ENCODE peak calls at places on chromosome 20, in six cellular contexts. G, B, Z, X, P and C are unnamed samples.

GRCh38 chr20:17835240-17835940 is 133.2 kb downstream of the SNX5 start:
- DNase-seq in Z (peak), B (peak), G (no peak), P (peak), X (peak), C (peak)

GRCh38 chr20:30812739-30813411 is 444.6 kb upstream of the DEFB115 start:
- DNase-seq in X (no peak), Z (no peak), P (no peak), G (no peak), B (no peak), C (no peak)

GRCh38 chr20:15942130-15942529 is 631.1 kb downstream of the KIF16B start:
- DNase-seq in X (no peak), P (no peak), G (no peak), Z (no peak), B (no peak), C (no peak)

GRCh38 chr20:60934724-60935123 is 317.3 kb upstream of the CDH4 start:
- DNase-seq in Z (no peak), G (no peak), X (no peak), P (no peak), B (no peak), C (no peak)

GRCh38 chr20:58469500-58470129 is 45.6 kb downstream of the APCDD1L start:
- DNase-seq in P (no peak), G (no peak), Z (no peak), B (no peak), X (no peak), C (no peak)

GRCh38 chr20:43430265-43430664 is 27.4 kb upstream of the SRSF6 start:
- DNase-seq in Z (no peak), G (no peak), P (no peak), B (no peak), X (no peak), C (no peak)

GRCh38 chr20:15236812-15237211 is 899.4 kb upstream of the FLRT3 start:
- DNase-seq in Z (no peak), P (peak), G (no peak), B (no peak), X (peak), C (no peak)

GRCh38 chr20:8309638-8310037 is 177.6 kb downstream of the PLCB1 start:
- DNase-seq in P (no peak), Z (no peak), X (no peak), B (no peak), G (no peak), C (no peak)

GRCh38 chr20:45346291-45346718 is 1.9 kb downstream of the SDC4 start:
- DNase-seq in Z (no peak), P (no peak), G (no peak), X (no peak), B (peak), C (no peak)

GRCh38 chr20:7585126-7585679 is 355.1 kb downstream of the HAO1 start:
- DNase-seq in P (no peak), X (no peak), G (no peak), Z (no peak), B (no peak), C (no peak)

GRCh38 chr20:51456511-51457280 is 85.8 kb downstream of the NFATC2 start:
- DNase-seq in P (peak), G (peak), Z (peak), B (peak), X (peak), C (peak)

GRCh38 chr20:56542489-56543020 is 9.5 kb downstream of the FAM209B start:
- DNase-seq in P (no peak), B (no peak), X (no peak), G (no peak), Z (no peak), C (no peak)

GRCh38 chr20:57872816-57873409 is 163.1 kb upstream of the PMEPA1 start:
- DNase-seq in G (no peak), Z (no peak), P (no peak), X (no peak), B (no peak), C (no peak)

GRCh38 chr20:54189630-54190029 is 15.8 kb upstream of the CYP24A1 start:
- DNase-seq in Z (no peak), B (no peak), G (no peak), X (no peak), P (no peak), C (no peak)

DNA sequence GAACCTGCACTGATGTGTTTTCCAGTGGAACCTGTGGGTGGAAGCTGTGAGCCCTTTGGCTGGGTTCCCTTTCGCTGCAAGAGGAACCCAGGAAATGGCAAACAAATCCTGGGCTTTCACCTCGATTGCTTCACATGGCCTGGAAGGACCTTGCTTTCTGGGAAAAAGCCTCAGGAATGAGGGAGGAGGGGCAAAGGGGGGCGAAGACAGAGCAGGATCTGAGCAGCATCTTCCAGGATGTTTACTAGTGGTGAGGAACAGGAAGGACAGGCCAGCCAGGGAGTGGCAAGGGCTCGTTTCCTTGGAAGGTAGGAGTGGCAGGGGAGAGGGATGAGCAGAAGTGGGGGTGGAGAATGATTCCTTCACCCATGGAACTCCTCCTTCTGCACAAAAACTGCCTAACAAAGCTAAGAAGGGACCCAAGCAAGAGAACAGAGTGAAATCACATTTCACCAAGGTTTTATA is 5.9 kb downstream of the SLC2A10 start:
- DNase-seq in P (peak), B (no peak), Z (peak), X (peak), G (peak), C (no peak)
- TF ChIP-seq CTCF in P (peak), B (no peak), Z (peak), X (peak), G (peak), C (no peak)

GRCh38 chr20:2299301-2299700 is 3.5 kb downstream of the TGM3 start:
- DNase-seq in Z (no peak), B (peak), P (no peak), G (no peak), X (peak), C (no peak)
- H3K27ac ChIP-seq in Z (no peak), B (no peak), P (no peak), G (no peak), X (no peak), C (no peak)

GRCh38 chr20:38728237-38728761 is 4.0 kb downstream of the SLC32A1 start:
- DNase-seq in B (no peak), Z (no peak), G (no peak), X (no peak), P (no peak), C (no peak)
- TF ChIP-seq CTCF in B (no peak), Z (no peak), G (no peak), X (no peak), P (no peak), C (no peak)

GRCh38 chr20:35807877-35808276 is 36.1 kb downstream of the PHF20 start:
- DNase-seq in P (no peak), Z (no peak), B (no peak), G (no peak), X (no peak), C (no peak)
- H3K27ac ChIP-seq in P (no peak), Z (no peak), B (no peak), G (no peak), X (no peak), C (no peak)

DNA sequence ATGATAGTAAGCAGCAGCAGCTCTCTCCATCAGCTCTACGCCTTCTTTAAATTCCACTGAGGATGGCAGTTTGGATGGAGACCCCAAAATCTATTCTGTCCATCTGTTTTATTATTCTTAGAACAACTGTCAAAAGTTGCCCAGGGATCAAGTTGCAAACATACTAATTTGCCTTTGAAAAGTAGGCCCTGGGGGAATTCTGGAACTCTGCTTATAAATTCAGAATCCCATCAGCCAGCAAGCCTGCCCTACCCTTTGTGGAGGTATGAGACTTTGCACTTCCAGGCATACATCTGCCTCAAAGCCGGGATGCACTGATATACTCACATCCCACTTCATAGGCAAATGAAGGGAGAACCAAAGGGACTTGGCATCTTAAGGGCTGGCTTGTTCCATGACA is 93.6 kb downstream of the INSM1 start:
- DNase-seq in P (no peak), Z (no peak), B (no peak), X (no peak), G (no peak), C (no peak)
- TF ChIP-seq CTCF in P (no peak), Z (no peak), B (no peak), X (no peak), G (no peak), C (no peak)

DNA sequence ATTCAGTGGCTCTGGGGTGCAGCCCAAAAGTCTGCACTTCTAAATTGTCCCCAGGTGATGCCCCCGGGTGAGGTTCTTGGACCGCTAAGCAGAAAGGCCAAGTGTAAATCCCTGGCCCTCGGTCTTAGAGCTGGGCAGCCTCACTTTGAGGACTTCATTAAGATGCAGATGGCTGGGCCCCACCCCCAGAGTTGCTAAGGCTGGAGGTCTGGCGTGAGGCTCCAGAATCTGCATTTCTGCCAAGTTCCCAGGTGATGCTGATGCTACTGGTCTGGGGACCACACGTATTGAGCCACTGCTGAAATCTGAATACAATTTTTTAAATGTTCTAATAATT is 735 bp upstream of the SLC23A2 start:
- DNase-seq in G (no peak), X (no peak), Z (no peak), P (no peak), B (no peak), C (no peak)
- H3K27ac ChIP-seq in G (no peak), X (peak), Z (no peak), P (no peak), B (no peak), C (no peak)

GRCh38 chr20:63496404-63497120 is 2.3 kb downstream of the EEF1A2 start:
- DNase-seq in X (no peak), Z (no peak), P (no peak), G (no peak), B (no peak), C (no peak)
- TF ChIP-seq CTCF in X (peak), Z (no peak), P (no peak), G (no peak), B (no peak), C (no peak)

DNA sequence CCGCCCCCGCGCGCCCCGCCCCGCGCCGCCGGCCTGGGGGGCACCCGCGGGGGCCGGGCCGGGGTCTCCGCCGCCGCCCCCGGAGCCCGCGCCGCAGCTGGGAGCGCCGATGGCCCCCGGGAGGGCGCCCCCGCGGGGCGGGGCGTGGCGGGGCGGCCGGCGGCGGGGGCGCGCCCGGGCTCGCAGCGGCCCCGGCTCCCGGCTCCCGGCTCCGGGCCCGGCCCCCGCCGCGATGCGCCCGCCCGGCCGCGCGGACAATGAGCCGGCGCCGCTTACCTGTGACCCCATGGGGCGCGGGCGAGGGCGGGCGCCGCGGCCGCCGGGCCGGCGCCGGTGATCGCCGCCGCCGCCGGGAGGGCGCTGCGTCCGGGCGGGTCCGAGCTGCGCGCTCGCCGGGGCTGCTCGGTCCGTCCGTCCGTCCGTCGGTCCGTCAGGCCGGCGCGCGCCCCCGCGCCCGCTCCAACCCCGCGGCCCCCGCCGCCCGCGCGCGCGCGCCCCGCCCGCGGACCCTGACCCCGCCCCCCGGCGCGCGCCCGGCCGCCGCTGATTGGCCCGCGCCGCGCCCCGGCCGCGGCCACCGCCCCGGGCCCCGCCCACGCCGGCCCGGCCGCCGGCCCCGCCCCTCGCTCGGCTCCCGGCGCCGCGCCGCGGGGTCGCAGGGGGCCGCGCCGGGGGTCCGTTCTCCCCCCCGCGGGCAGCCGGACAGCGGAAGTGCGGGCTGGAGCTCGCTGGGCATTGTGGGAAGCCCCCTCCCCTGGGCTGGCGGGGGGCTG is at the start of gene ZBTB46:
- DNase-seq in Z (peak), P (peak), G (no peak), X (peak), B (no peak), C (no peak)
- H3K27ac ChIP-seq in Z (peak), P (no peak), G (peak), X (peak), B (peak), C (no peak)

GRCh38 chr20:50380697-50381040 is 129.5 kb upstream of the PTPN1 start:
- DNase-seq in G (no peak), B (no peak), P (peak), X (peak), Z (peak), C (no peak)
- TF ChIP-seq CTCF in G (peak), B (peak), P (peak), X (peak), Z (peak), C (peak)

DNA sequence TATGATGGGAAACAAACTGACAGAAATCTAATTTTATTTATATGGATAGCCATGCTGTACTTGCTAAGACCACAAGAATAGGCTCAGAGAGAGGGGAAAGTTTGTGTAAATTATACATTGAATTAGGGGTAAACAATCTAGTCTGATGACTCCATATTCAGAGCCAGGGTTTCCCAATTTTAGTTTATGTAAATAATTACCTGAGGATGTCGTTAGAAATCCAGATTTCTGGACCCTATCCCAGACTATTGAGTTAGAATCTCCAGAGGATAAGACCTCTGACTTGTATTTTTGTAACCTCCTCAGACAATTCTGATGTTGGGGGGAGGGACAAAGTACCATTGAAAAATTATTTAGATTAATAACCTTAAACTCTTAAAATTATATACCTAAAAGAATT is 18.3 kb downstream of the ACSS2 start:
- DNase-seq in Z (no peak), B (no peak), G (no peak), P (no peak), X (no peak), C (no peak)
- H3K27ac ChIP-seq in Z (no peak), B (no peak), G (no peak), P (no peak), X (no peak), C (no peak)